ENCODE peak calls at places on chromosomes 16 and 17, in six cellular contexts. H is H9; N is NCI-H1105 treated with DMSO at 0.1 percent for 48 hours; U is stimulated activated CD4-positive, alpha-beta T cell treated with anti-CD3 and anti-CD28 coated beads, Interleukin-1b, Interleukin-23, amount 100 ng/mL, for 1 hour; R is effector memory CD4-positive, alpha-beta T cell; B is T-helper 1 cell. X is an unnamed sample.

GRCh38 chr17:52383493-52384100 is 225.1 kb upstream of the CA10 start:
- DNase-seq in U (no peak), H (peak), N (peak), B (no peak), R (no peak), X (peak)

GRCh38 chr17:64736804-64737492 is 74.8 kb upstream of the SMURF2 start:
- DNase-seq in U (peak), R (peak), B (no peak), H (peak), N (no peak), X (peak)

GRCh38 chr16:48852955-48853354 is 243.0 kb upstream of the N4BP1 start:
- DNase-seq in H (no peak), B (no peak), N (no peak), U (no peak), R (no peak), X (no peak)

GRCh38 chr17:7704601-7705268 is at the start of gene EFNB3:
- DNase-seq in R (no peak), B (no peak), N (peak), U (no peak), H (peak), X (no peak)

GRCh38 chr17:77424585-77425344 is 284.0 kb downstream of the SEC14L1 start:
- DNase-seq in U (no peak), B (no peak), R (no peak), N (no peak), H (no peak), X (no peak)

GRCh38 chr17:9875441-9875840 is 29.6 kb downstream of the RCVRN start:
- DNase-seq in N (no peak), B (no peak), H (peak), R (no peak), U (no peak), X (no peak)

GRCh38 chr17:16100737-16101400 is 101.2 kb downstream of the TTC19 start:
- DNase-seq in U (no peak), R (no peak), N (no peak), B (no peak), H (no peak), X (no peak)

GRCh38 chr16:64974381-64974780 is 147.5 kb downstream of the CDH11 start:
- DNase-seq in H (no peak), R (no peak), N (no peak), U (no peak), B (no peak), X (no peak)

GRCh38 chr16:67552476-67552875 is 9.8 kb upstream of the CTCF start:
- DNase-seq in U (no peak), N (no peak), B (no peak), H (no peak), R (no peak), X (no peak)

GRCh38 chr17:2207815-2208515 is 95.6 kb downstream of the SMG6 start:
- DNase-seq in N (no peak), H (no peak), B (no peak), U (no peak), R (no peak), X (no peak)

GRCh38 chr16:25140459-25140858 is 28.9 kb downstream of the LCMT1 start:
- DNase-seq in N (no peak), B (no peak), R (no peak), U (no peak), H (no peak), X (peak)

GRCh38 chr16:19737306-19737975 is 19.4 kb downstream of the IQCK start:
- DNase-seq in H (no peak), N (no peak), B (no peak), R (no peak), U (no peak), X (no peak)

GRCh38 chr17:5399767-5400166 is 19.7 kb downstream of the NUP88 start:
- DNase-seq in R (no peak), N (no peak), H (no peak), U (no peak), B (no peak), X (no peak)

GRCh38 chr16:11259655-11260595 is 3.9 kb upstream of the SOCS1 start:
- DNase-seq in H (no peak), U (no peak), R (no peak), B (no peak), N (no peak), X (no peak)

GRCh38 chr17:39757176-39757662 is 19.5 kb downstream of the GRB7 start:
- DNase-seq in R (no peak), B (no peak), N (no peak), U (no peak), H (no peak), X (no peak)

X was measured in trophoblast cell.